ENCODE peak calls at places on chromosomes 16 and 17, in eight cellular contexts. One of them, this sample, is unnamed.

GRCh38 chr16:85085721-85086120 is 26.6 kb downstream of the CIBAR2 start:
- DNase-seq in mesothelial cell of epicardium: no peak
- DNase-seq in B cell: no peak
- DNase-seq in AG04450: no peak
- DNase-seq in kidney epithelial cell: no peak
- DNase-seq in PC-3: no peak
- DNase-seq in fibroblast of the aortic adventitia: no peak
- DNase-seq in ascending aorta: no peak
- DNase-seq in this sample: no peak

GRCh38 chr16:46884513-46885293 is 541 bp downstream of the GPT2 start:
- DNase-seq in B cell: peak
- DNase-seq in fibroblast of the aortic adventitia: no peak
- DNase-seq in PC-3: no peak
- DNase-seq in AG04450: no peak
- DNase-seq in mesothelial cell of epicardium: peak
- DNase-seq in ascending aorta: no peak
- DNase-seq in kidney epithelial cell: no peak
- DNase-seq in this sample: no peak

GRCh38 chr17:73639322-73639721 is 4.9 kb downstream of the SDK2 start:
- DNase-seq in AG04450: no peak
- DNase-seq in fibroblast of the aortic adventitia: no peak
- DNase-seq in mesothelial cell of epicardium: no peak
- DNase-seq in kidney epithelial cell: no peak
- DNase-seq in B cell: no peak
- DNase-seq in PC-3: no peak
- DNase-seq in ascending aorta: peak
- DNase-seq in this sample: no peak

GRCh38 chr16:3058173-3059030 is 7.0 kb upstream of the IL32 start:
- DNase-seq in fibroblast of the aortic adventitia: no peak
- DNase-seq in PC-3: peak
- DNase-seq in kidney epithelial cell: no peak
- DNase-seq in ascending aorta: peak
- DNase-seq in AG04450: no peak
- DNase-seq in B cell: peak
- DNase-seq in mesothelial cell of epicardium: peak
- DNase-seq in this sample: peak

GRCh38 chr16:4087990-4088577 is 28.2 kb downstream of the ADCY9 start:
- DNase-seq in kidney epithelial cell: no peak
- DNase-seq in AG04450: no peak
- DNase-seq in fibroblast of the aortic adventitia: no peak
- DNase-seq in PC-3: no peak
- DNase-seq in mesothelial cell of epicardium: peak
- DNase-seq in B cell: no peak
- DNase-seq in ascending aorta: no peak
- DNase-seq in this sample: no peak

GRCh38 chr17:13917635-13918034 is 151.7 kb upstream of the COX10 start:
- DNase-seq in kidney epithelial cell: no peak
- DNase-seq in PC-3: no peak
- DNase-seq in AG04450: no peak
- DNase-seq in mesothelial cell of epicardium: no peak
- DNase-seq in fibroblast of the aortic adventitia: no peak
- DNase-seq in ascending aorta: no peak
- DNase-seq in B cell: peak
- DNase-seq in this sample: no peak

GRCh38 chr16:17476414-17477259 is 5.9 kb upstream of the XYLT1 start:
- DNase-seq in AG04450: peak
- DNase-seq in PC-3: peak
- DNase-seq in kidney epithelial cell: peak
- DNase-seq in B cell: peak
- DNase-seq in mesothelial cell of epicardium: no peak
- DNase-seq in ascending aorta: no peak
- DNase-seq in fibroblast of the aortic adventitia: peak
- DNase-seq in this sample: peak

GRCh38 chr17:55496094-55496881 is 15.0 kb downstream of the SMIM36 start:
- DNase-seq in ascending aorta: no peak
- DNase-seq in fibroblast of the aortic adventitia: peak
- DNase-seq in B cell: no peak
- DNase-seq in kidney epithelial cell: no peak
- DNase-seq in PC-3: no peak
- DNase-seq in AG04450: peak
- DNase-seq in mesothelial cell of epicardium: no peak
- DNase-seq in this sample: peak

GRCh38 chr17:64572682-64573154 is 65.9 kb downstream of the CEP95 start:
- DNase-seq in fibroblast of the aortic adventitia: peak
- DNase-seq in kidney epithelial cell: no peak
- DNase-seq in B cell: no peak
- DNase-seq in mesothelial cell of epicardium: no peak
- DNase-seq in PC-3: peak
- DNase-seq in ascending aorta: no peak
- DNase-seq in AG04450: no peak
- DNase-seq in this sample: peak

GRCh38 chr17:79982986-79983385 is 52.7 kb downstream of the TBC1D16 start:
- DNase-seq in fibroblast of the aortic adventitia: no peak
- DNase-seq in ascending aorta: no peak
- DNase-seq in PC-3: no peak
- DNase-seq in AG04450: no peak
- DNase-seq in mesothelial cell of epicardium: no peak
- DNase-seq in kidney epithelial cell: no peak
- DNase-seq in B cell: no peak
- DNase-seq in this sample: no peak

GRCh38 chr16:79008036-79008868 is 592.3 kb downstream of the MAF start:
- DNase-seq in AG04450: no peak
- DNase-seq in mesothelial cell of epicardium: no peak
- DNase-seq in fibroblast of the aortic adventitia: no peak
- DNase-seq in kidney epithelial cell: no peak
- DNase-seq in PC-3: no peak
- DNase-seq in B cell: no peak
- DNase-seq in ascending aorta: no peak
- DNase-seq in this sample: no peak

GRCh38 chr16:58038219-58038641 is 12.7 kb downstream of the MMP15 start:
- DNase-seq in fibroblast of the aortic adventitia: no peak
- DNase-seq in PC-3: no peak
- DNase-seq in mesothelial cell of epicardium: no peak
- DNase-seq in ascending aorta: no peak
- DNase-seq in AG04450: no peak
- DNase-seq in B cell: no peak
- DNase-seq in kidney epithelial cell: no peak
- DNase-seq in this sample: no peak

GRCh38 chr17:77083547-77083946 is 57.2 kb upstream of the SEC14L1 start:
- DNase-seq in kidney epithelial cell: no peak
- DNase-seq in fibroblast of the aortic adventitia: no peak
- DNase-seq in PC-3: no peak
- DNase-seq in AG04450: no peak
- DNase-seq in mesothelial cell of epicardium: no peak
- DNase-seq in B cell: no peak
- DNase-seq in ascending aorta: no peak
- DNase-seq in this sample: no peak

GRCh38 chr16:57617604-57618111 is 10.8 kb upstream of the ADGRG1 start:
- DNase-seq in kidney epithelial cell: no peak
- DNase-seq in ascending aorta: peak
- DNase-seq in AG04450: no peak
- DNase-seq in mesothelial cell of epicardium: peak
- DNase-seq in fibroblast of the aortic adventitia: no peak
- DNase-seq in PC-3: no peak
- DNase-seq in B cell: no peak
- DNase-seq in this sample: no peak

DNA sequence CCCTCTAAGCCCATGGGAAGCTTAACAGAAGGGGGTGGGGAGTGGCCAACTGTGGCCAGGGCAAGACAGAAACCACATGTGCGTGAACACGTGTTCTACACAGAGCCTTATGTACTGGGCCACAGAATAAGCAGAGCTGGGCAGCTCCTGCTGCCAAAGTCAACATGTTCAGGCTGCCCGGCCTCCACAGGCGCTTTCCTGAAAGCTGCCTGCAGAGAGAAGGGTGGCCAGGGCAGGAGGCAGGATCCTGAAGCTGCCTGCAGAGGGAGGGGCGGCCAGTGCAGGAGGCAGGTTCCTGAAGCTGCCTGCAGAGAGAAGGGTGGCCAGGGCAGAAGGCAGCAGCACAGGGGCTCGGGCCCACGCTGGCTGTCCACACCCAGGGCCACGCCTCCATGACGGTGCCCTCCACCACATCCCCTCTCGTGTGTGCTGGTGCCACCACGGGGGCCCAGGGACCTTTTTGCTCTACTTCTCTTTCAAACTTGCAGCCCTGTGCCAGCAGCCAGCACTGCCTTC is 79.5 kb downstream of the ANKRD11 start:
- DNase-seq in kidney epithelial cell: peak
- DNase-seq in ascending aorta: peak
- DNase-seq in mesothelial cell of epicardium: no peak
- DNase-seq in fibroblast of the aortic adventitia: peak
- DNase-seq in B cell: no peak
- DNase-seq in AG04450: peak
- DNase-seq in PC-3: no peak
- DNase-seq in this sample: no peak
- TF ChIP-seq CTCF in kidney epithelial cell: no peak
- TF ChIP-seq CTCF in ascending aorta: no peak
- TF ChIP-seq CTCF in mesothelial cell of epicardium: no peak
- TF ChIP-seq CTCF in fibroblast of the aortic adventitia: peak
- TF ChIP-seq CTCF in B cell: no peak
- TF ChIP-seq CTCF in AG04450: peak
- TF ChIP-seq CTCF in PC-3: no peak
- TF ChIP-seq CTCF in this sample: no peak

GRCh38 chr17:46194393-46195216 is 1.4 kb upstream of the KANSL1 start:
- DNase-seq in PC-3: peak
- DNase-seq in ascending aorta: no peak
- DNase-seq in B cell: peak
- DNase-seq in fibroblast of the aortic adventitia: peak
- DNase-seq in kidney epithelial cell: no peak
- DNase-seq in AG04450: no peak
- DNase-seq in mesothelial cell of epicardium: no peak
- DNase-seq in this sample: peak

GRCh38 chr17:46195939-46196338 is 2.7 kb upstream of the KANSL1 start:
- DNase-seq in PC-3: no peak
- DNase-seq in B cell: no peak
- DNase-seq in kidney epithelial cell: no peak
- DNase-seq in ascending aorta: no peak
- DNase-seq in fibroblast of the aortic adventitia: no peak
- DNase-seq in mesothelial cell of epicardium: no peak
- DNase-seq in AG04450: no peak
- DNase-seq in this sample: no peak

GRCh38 chr17:46193626-46194392 is 580 bp upstream of the KANSL1 start:
- DNase-seq in ascending aorta: peak
- DNase-seq in fibroblast of the aortic adventitia: peak
- DNase-seq in kidney epithelial cell: peak
- DNase-seq in mesothelial cell of epicardium: peak
- DNase-seq in AG04450: peak
- DNase-seq in PC-3: peak
- DNase-seq in B cell: peak
- DNase-seq in this sample: peak

GRCh38 chr17:46193246-46193625 is at the start of gene KANSL1:
- DNase-seq in AG04450: peak
- DNase-seq in ascending aorta: peak
- DNase-seq in B cell: peak
- DNase-seq in PC-3: peak
- DNase-seq in fibroblast of the aortic adventitia: peak
- DNase-seq in mesothelial cell of epicardium: peak
- DNase-seq in kidney epithelial cell: no peak
- DNase-seq in this sample: peak

DNA sequence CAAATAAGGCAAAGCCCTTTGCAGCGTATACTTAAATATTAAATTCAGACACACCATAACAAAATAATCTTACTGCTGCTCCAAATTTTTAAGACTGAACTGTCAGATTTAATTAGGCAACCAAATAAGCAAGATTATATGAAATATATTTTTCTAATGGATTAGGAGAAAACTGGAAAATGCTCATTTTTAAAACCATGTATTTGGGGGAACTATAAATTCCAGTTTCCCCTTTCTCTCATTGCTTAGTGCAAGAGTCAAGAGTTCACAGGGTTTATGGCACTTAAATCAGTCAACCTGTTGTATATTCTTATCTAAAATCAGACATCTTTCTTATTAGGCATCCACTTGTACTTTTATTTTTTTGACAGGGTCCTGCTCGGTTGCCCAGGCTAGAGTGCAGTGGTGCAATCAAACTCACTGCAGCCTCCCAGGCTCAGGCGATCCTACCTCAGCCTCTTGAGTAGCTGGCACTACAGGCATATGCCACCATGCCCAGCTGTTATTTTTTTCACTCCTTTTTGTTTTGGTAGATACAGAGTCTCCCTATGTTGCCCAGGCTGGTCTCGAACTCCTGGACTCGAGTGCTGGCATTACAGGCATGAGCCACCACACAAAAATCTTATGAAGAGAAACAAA is 2.1 kb upstream of the KANSL1 start:
- DNase-seq in mesothelial cell of epicardium: no peak
- DNase-seq in B cell: no peak
- DNase-seq in fibroblast of the aortic adventitia: no peak
- DNase-seq in ascending aorta: no peak
- DNase-seq in PC-3: no peak
- DNase-seq in kidney epithelial cell: no peak
- DNase-seq in AG04450: no peak
- DNase-seq in this sample: no peak
- TF ChIP-seq CTCF in mesothelial cell of epicardium: peak
- TF ChIP-seq CTCF in B cell: no peak
- TF ChIP-seq CTCF in fibroblast of the aortic adventitia: no peak
- TF ChIP-seq CTCF in ascending aorta: no peak
- TF ChIP-seq CTCF in PC-3: no peak
- TF ChIP-seq CTCF in kidney epithelial cell: no peak
- TF ChIP-seq CTCF in AG04450: no peak
- TF ChIP-seq CTCF in this sample: no peak

GRCh38 chr16:51151951-51152663 is 1.0 kb upstream of the SALL1 start:
- DNase-seq in B cell: no peak
- DNase-seq in kidney epithelial cell: peak
- DNase-seq in AG04450: peak
- DNase-seq in fibroblast of the aortic adventitia: peak
- DNase-seq in PC-3: no peak
- DNase-seq in ascending aorta: no peak
- DNase-seq in mesothelial cell of epicardium: no peak
- DNase-seq in this sample: no peak
- TF ChIP-seq CTCF in B cell: no peak
- TF ChIP-seq CTCF in kidney epithelial cell: peak
- TF ChIP-seq CTCF in AG04450: no peak
- TF ChIP-seq CTCF in fibroblast of the aortic adventitia: peak
- TF ChIP-seq CTCF in PC-3: no peak
- TF ChIP-seq CTCF in ascending aorta: no peak
- TF ChIP-seq CTCF in mesothelial cell of epicardium: no peak
- TF ChIP-seq CTCF in this sample: no peak

DNA sequence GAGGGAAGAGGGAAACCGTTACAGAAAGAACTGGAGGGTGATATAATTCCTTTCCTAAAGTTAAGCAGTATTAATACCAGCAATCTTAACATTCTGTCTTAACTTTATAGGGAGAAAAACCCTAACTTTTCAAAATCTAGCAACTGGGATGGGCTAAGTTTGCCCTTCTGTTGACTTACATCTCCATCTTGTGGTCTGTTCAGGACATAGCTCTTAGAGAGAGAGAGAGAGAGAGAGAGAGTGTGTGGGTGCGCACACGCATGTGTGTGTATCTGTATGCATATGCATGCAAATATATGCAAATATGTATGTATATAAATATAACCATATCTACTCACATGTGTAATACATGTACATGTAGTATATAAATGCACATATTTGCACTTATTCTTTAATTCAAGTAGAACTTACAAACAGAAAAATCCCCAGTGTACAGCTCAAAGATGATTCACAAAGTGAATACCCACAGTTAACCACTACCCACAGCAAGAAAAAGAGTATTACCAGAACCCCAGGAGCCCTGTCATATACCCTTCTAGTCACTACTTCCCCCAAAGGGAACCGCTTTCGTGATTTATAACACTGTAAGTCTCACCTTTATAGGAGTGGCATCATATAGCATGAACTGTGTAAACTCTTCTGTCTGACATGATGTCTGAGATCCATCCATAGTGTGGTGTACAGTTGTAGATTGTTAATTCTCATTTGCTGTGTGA is 46.4 kb downstream of the STX8 start:
- DNase-seq in fibroblast of the aortic adventitia: peak
- DNase-seq in ascending aorta: no peak
- DNase-seq in B cell: no peak
- DNase-seq in mesothelial cell of epicardium: no peak
- DNase-seq in kidney epithelial cell: no peak
- DNase-seq in AG04450: no peak
- DNase-seq in PC-3: peak
- DNase-seq in this sample: peak
- TF ChIP-seq CTCF in fibroblast of the aortic adventitia: peak
- TF ChIP-seq CTCF in ascending aorta: no peak
- TF ChIP-seq CTCF in B cell: peak
- TF ChIP-seq CTCF in mesothelial cell of epicardium: no peak
- TF ChIP-seq CTCF in kidney epithelial cell: peak
- TF ChIP-seq CTCF in AG04450: peak
- TF ChIP-seq CTCF in PC-3: peak
- TF ChIP-seq CTCF in this sample: no peak